ENCODE peak calls at places on chromosomes 1 and 21, in four cellular contexts. C is right lobe of liver, E is upper lobe of right lung, S is stomach. F is an unnamed sample.
A peak's percentile ranks its signal among the peaks of the same experiment; 100 is the strongest.

GRCh38 chr1:62722796-62723195 is 34.6 kb upstream of the DOCK7 start:
- DNase-seq in C (no peak), E (no peak), S (no peak), F (no peak)

GRCh38 chr1:24896176-24896575 is 33.9 kb downstream of the RUNX3 start:
- DNase-seq in C (peak; percentile 28), E (no peak), S (peak; percentile 7), F (peak; percentile 38)

GRCh38 chr1:40676516-40676915 is 11.0 kb upstream of the RIMS3 start:
- DNase-seq in C (no peak), E (no peak), S (no peak), F (no peak)

GRCh38 chr21:42553435-42553834 is 39.8 kb downstream of the SLC37A1 start:
- DNase-seq in C (no peak), E (peak; percentile 3), S (no peak), F (no peak)

GRCh38 chr1:109818351-109819325 is 54.9 kb upstream of the EPS8L3 start:
- DNase-seq in C (no peak), E (no peak), S (no peak), F (no peak)

GRCh38 chr1:43776043-43776761 is 68.9 kb downstream of the ST3GAL3 start:
- DNase-seq in C (no peak), E (no peak), S (no peak), F (no peak)

GRCh38 chr1:247115545-247115944 is 11.4 kb upstream of the ZNF669 start:
- DNase-seq in C (no peak), E (no peak), S (no peak), F (no peak)

GRCh38 chr1:8509579-8509978 is 191.7 kb downstream of the SLC45A1 start:
- DNase-seq in C (no peak), E (no peak), S (no peak), F (no peak)

GRCh38 chr1:15684042-15684461 is at the start of gene PLEKHM2:
- DNase-seq in C (peak; percentile 49), E (peak; percentile 76), S (peak; percentile 56), F (no peak)

GRCh38 chr1:118388341-118388740 is 203.3 kb upstream of the SPAG17 start:
- DNase-seq in C (no peak), E (no peak), S (no peak), F (no peak)

GRCh38 chr21:33973268-33973667 is 57.7 kb upstream of the ATP5PO start:
- DNase-seq in C (no peak), E (no peak), S (no peak), F (no peak)
- H3K4me1 ChIP-seq in C (no peaks in the 10 kb centered on the region), E (peaks cover 22% of the 10 kb centered on the region), S (no peaks in the 10 kb centered on the region), F (peaks cover 52% of the 10 kb centered on the region)

GRCh38 chr21:33132054-33132453 is 62.1 kb downstream of the OLIG1 start:
- DNase-seq in C (no peak), E (no peak), S (no peak), F (no peak)
- H3K4me3 ChIP-seq in C (no peak overlapping the region), E (no peak overlapping the region), S (no peak overlapping the region), F (no peak overlapping the region)

GRCh38 chr1:177023249-177023648 is 141.3 kb downstream of the ASTN1 start:
- DNase-seq in C (no peak), E (no peak), S (no peak), F (no peak)

GRCh38 chr1:177023710-177024109 is 140.8 kb downstream of the ASTN1 start:
- DNase-seq in C (no peak), E (no peak), S (no peak), F (no peak)

GRCh38 chr1:177020861-177021589 is 143.5 kb downstream of the ASTN1 start:
- DNase-seq in C (no peak), E (no peak), S (no peak), F (no peak)

GRCh38 chr1:177021741-177022140 is 142.8 kb downstream of the ASTN1 start:
- DNase-seq in C (no peak), E (no peak), S (no peak), F (no peak)

GRCh38 chr1:177024623-177025022 is 139.9 kb downstream of the ASTN1 start:
- DNase-seq in C (no peak), E (no peak), S (no peak), F (no peak)
- H3K27ac ChIP-seq in C (no peak overlapping the region), E (no peak overlapping the region), S (no peak overlapping the region), F (no peak overlapping the region)

GRCh38 chr1:56524263-56524662 is 55.1 kb downstream of the PLPP3 start:
- DNase-seq in C (no peak), E (no peak), S (no peak), F (no peak)
- H3K4me1 ChIP-seq in C (no peaks in the 10 kb centered on the region), E (peaks cover 37% of the 10 kb centered on the region), S (peaks cover 35% of the 10 kb centered on the region), F (peaks cover 3% of the 10 kb centered on the region)

GRCh38 chr1:151157067-151157531 is 650 bp downstream of the TNFAIP8L2 start:
- DNase-seq in C (no peak), E (peak; percentile 64), S (no peak), F (no peak)

GRCh38 chr1:151159373-151159772 is 2.9 kb downstream of the TNFAIP8L2 start:
- DNase-seq in C (no peak), E (peak; percentile 5), S (no peak), F (no peak)

GRCh38 chr1:151156515-151156819 is at the start of gene TNFAIP8L2:
- DNase-seq in C (no peak), E (peak; percentile 81), S (peak; percentile 54), F (no peak)

GRCh38 chr1:151158751-151159251 is 2.4 kb downstream of the TNFAIP8L2 start:
- DNase-seq in C (no peak), E (peak; percentile 60), S (no peak), F (no peak)

DNA sequence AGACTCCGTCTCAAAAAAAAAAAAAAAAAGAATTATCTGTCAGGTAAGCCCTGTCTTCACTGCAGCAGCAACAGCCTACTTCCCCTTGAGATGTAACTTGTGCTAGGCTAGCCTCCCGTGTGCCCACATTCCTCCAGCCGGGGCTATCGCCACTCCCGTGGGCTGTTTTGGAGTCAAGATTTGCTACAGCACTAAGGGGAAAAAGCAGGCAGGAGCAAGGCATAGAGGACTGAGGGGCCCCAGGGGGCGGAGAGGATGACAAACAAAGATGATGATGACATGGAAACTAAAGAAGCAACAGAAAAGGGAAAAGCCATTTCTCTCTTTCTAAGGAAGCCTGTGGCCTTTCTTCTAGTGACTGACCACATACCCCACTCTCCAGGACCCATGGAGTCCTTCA is 1.9 kb downstream of the TNFAIP8L2 start:
- DNase-seq in C (no peak), E (peak; percentile 46), S (no peak), F (no peak)
- H3K4me3 ChIP-seq in C (no peak overlapping the region), E (peak overlapping the region; percentile 52), S (no peak overlapping the region), F (no peak overlapping the region)

DNA sequence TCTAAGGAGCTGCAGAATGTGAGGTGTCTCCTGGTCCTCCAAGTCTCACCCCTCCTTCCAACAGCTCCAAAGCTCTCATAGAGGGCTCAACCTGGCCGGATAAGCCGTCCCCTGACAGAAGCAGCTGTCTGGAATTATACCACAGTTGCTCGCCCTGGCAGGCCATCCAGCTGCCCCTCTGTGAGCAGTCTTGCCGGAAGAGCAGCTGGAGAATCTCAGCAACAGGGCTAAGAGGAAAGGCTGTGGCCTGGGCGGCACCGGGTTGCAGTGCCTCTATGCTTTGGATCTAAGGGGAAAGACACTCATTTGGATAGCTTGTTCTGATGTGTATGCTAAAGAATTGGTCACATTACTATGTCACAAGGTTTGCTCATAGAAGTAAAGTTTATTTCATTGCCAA is 12.4 kb downstream of the TMCC2 start:
- DNase-seq in C (peak; percentile 8), E (peak; percentile 64), S (peak; percentile 15), F (no peak)
- H3K27ac ChIP-seq in C (no peak overlapping the region), E (peak overlapping the region; percentile 30), S (no peak overlapping the region), F (no peak overlapping the region)

DNA sequence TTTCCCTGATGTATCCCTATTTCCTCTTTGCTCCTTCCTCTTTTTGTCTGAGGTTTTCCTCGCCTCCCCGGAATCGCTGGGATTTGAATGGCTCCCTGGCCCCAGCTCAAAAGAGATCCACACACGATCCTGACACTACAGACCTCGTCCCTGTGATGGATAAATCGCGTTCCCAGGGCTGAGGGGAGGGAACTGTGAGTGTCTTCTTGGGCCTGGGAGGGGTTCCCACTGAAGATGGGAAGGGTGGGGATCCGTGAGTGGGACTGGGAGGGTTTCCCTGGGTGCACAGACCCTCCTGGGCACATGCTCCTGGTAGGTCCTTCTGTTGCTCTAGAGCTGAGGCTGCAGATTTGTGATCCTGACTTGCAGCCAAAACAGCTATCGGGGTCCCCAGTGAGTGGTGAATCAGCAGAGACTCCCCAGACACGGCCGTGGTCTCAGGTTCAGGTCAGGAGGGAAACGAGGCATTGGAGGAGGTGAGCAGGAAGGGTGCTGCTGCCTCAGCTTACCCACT is 591.0 kb downstream of the PTPRU start:
- DNase-seq in C (no peak), E (no peak), S (peak; percentile 17), F (no peak)
- H3K4me1 ChIP-seq in C (no peaks in the 10 kb centered on the region), E (no peaks in the 10 kb centered on the region), S (no peaks in the 10 kb centered on the region), F (no peaks in the 10 kb centered on the region)

GRCh38 chr1:3568815-3569435 is 42.4 kb downstream of the MEGF6 start:
- DNase-seq in C (no peak), E (no peak), S (no peak), F (no peak)

GRCh38 chr1:3570081-3570986 is 41.0 kb downstream of the MEGF6 start:
- DNase-seq in C (no peak), E (peak; percentile 82), S (no peak), F (no peak)

GRCh38 chr1:3567405-3567804 is 43.9 kb downstream of the MEGF6 start:
- DNase-seq in C (no peak), E (no peak), S (no peak), F (no peak)

GRCh38 chr1:3571263-3571662 is 40.0 kb downstream of the MEGF6 start:
- DNase-seq in C (no peak), E (no peak), S (no peak), F (no peak)

DNA sequence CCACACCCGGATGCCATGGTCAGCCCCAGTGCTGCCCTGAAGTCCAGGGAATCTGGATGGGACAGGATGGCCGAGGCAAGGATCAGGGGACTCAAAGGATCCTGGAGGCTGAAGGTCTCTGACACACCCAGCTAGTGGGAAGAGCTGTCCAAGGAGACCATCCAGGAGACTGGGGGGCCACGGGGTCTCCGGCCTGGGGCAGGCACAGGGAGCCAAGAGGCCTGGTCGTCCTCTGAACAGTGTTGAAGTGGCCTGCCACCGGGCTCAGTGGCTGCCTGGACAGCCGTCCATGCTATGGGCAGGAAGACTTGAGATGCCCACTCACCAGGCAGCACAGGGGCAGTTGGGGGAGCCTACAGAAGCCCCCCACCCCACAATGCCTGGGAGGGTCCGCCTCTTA is 41.9 kb downstream of the MEGF6 start:
- DNase-seq in C (no peak), E (no peak), S (no peak), F (no peak)
- H3K4me3 ChIP-seq in C (no peak overlapping the region), E (no peak overlapping the region), S (no peak overlapping the region), F (no peak overlapping the region)

DNA sequence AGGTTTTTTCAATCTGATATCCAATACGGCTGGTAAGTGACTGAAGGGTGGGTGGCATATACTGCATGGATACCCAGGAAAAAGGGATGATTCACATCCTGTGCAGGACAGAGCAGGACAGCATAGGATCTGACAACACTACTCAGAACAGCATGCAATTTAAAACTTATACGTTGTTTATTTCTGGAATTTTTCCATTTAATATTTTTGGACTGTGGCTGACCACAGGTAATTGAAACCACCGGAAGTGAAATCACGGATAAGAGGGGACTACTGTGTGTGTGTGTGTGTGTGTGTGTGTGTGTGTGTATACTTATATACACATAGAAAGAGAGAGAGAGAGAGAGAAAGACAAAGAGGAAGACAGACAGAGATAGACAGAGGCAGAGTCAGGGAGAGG is 23.0 kb downstream of the ERICH3 start:
- DNase-seq in C (no peak), E (no peak), S (no peak), F (no peak)
- H3K27ac ChIP-seq in C (no peak overlapping the region), E (no peak overlapping the region), S (no peak overlapping the region), F (no peak overlapping the region)